ENCODE peak calls at places on chromosomes 16 and 17, in ten cellular contexts. T, L, A, O, Q, G, I, B, C and H are unnamed samples.

GRCh38 chr17:7214300-7215135 is 5.1 kb downstream of the DLG4 start:
- DNase-seq in L (peak), O (peak), A (peak), I (peak), G (peak), T (peak), B (peak), C (peak), Q (peak), H (peak)

GRCh38 chr17:75856062-75856681 is 1.0 kb upstream of the WBP2 start:
- DNase-seq in C (no peak), Q (peak), I (no peak), L (no peak), T (peak), B (no peak), G (no peak), A (peak), O (no peak), H (peak)

GRCh38 chr16:71425746-71426068 is 16.1 kb downstream of the TLE7 start:
- DNase-seq in B (no peak), C (no peak), L (no peak), Q (no peak), A (no peak), O (no peak), T (no peak), G (no peak), I (no peak), H (no peak)

GRCh38 chr16:2519711-2520080 is 475 bp upstream of the AMDHD2 start:
- DNase-seq in T (no peak), C (no peak), A (no peak), L (no peak), G (peak), I (no peak), O (no peak), B (no peak), Q (no peak), H (no peak)

GRCh38 chr16:20348365-20349185 is 3.9 kb downstream of the UMOD start:
- DNase-seq in T (no peak), C (peak), Q (no peak), O (no peak), B (no peak), I (no peak), A (no peak), G (no peak), L (peak), H (no peak)

GRCh38 chr17:29412780-29413565 is 22.8 kb downstream of the TAOK1 start:
- DNase-seq in C (no peak), T (no peak), A (no peak), L (no peak), I (no peak), G (no peak), B (peak), Q (peak), O (peak), H (peak)

GRCh38 chr17:9890124-9890523 is 14.9 kb downstream of the RCVRN start:
- DNase-seq in I (no peak), C (peak), A (peak), Q (no peak), G (no peak), L (peak), O (no peak), T (no peak), B (no peak), H (peak)

GRCh38 chr16:13968835-13969234 is 48.9 kb downstream of the ERCC4 start:
- DNase-seq in G (no peak), B (no peak), L (no peak), A (no peak), C (no peak), I (no peak), T (no peak), O (no peak), Q (no peak), H (no peak)

GRCh38 chr16:2039286-2040030 is 8.2 kb downstream of the NTHL1 start:
- DNase-seq in G (peak), B (peak), C (no peak), T (no peak), I (no peak), A (peak), Q (no peak), O (peak), L (no peak), H (no peak)

GRCh38 chr17:80529904-80530292 is 14.7 kb upstream of the RPTOR start:
- DNase-seq in I (no peak), G (no peak), T (no peak), C (no peak), B (no peak), L (no peak), A (no peak), Q (no peak), O (no peak), H (peak)

GRCh38 chr16:71794943-71795342 is 13.7 kb downstream of the AP1G1 start:
- DNase-seq in G (no peak), L (no peak), I (no peak), C (no peak), O (no peak), A (no peak), T (no peak), B (no peak), Q (no peak), H (no peak)

GRCh38 chr17:10730956-10731879 is 1.4 kb upstream of the TMEM220 start:
- DNase-seq in T (no peak), O (no peak), A (no peak), C (no peak), B (no peak), G (no peak), I (no peak), L (no peak), Q (no peak), H (no peak)